ENCODE peak calls at places on chromosomes 6 and 20, in five cellular contexts. U, P, B, N and H are unnamed samples.

GRCh38 chr20:60636417-60636816 is 615.6 kb upstream of the CDH4 start:
- DNase-seq in N (no peak), U (no peak), B (no peak), P (no peak), H (no peak)

GRCh38 chr6:153058291-153058690 is 55.8 kb upstream of the MTRF1L start:
- DNase-seq in N (no peak), P (peak; percentile 78), B (no peak), U (no peak), H (no peak)

GRCh38 chr6:128199461-128199860 is 298.6 kb upstream of the THEMIS start:
- DNase-seq in B (no peak), N (no peak), P (no peak), U (no peak), H (no peak)

GRCh38 chr6:25709761-25710160 is 44.8 kb upstream of the SLC17A4 start:
- DNase-seq in B (no peak), N (no peak), P (no peak), U (no peak), H (no peak)

GRCh38 chr20:10171864-10172751 is 46.5 kb upstream of the SNAP25 start:
- DNase-seq in N (no peak), U (no peak), B (no peak), P (peak; percentile 9), H (peak; percentile 65)

GRCh38 chr6:56486681-56487080 is 156.0 kb downstream of the DST start:
- DNase-seq in P (no peak), N (no peak), B (no peak), U (no peak), H (no peak)

GRCh38 chr20:33664762-33665144 is 2.0 kb upstream of the ACTL10 start:
- DNase-seq in U (no peak), P (no peak), B (no peak), N (no peak), H (no peak)

GRCh38 chr20:58552366-58552934 is 37.3 kb upstream of the APCDD1L start:
- DNase-seq in B (no peak), N (peak; percentile 50), U (no peak), P (no peak), H (no peak)

GRCh38 chr20:21517566-21518277 is 3.9 kb upstream of the NKX2-2 start:
- DNase-seq in U (no peak), P (no peak), N (no peak), B (no peak), H (no peak)

DNA sequence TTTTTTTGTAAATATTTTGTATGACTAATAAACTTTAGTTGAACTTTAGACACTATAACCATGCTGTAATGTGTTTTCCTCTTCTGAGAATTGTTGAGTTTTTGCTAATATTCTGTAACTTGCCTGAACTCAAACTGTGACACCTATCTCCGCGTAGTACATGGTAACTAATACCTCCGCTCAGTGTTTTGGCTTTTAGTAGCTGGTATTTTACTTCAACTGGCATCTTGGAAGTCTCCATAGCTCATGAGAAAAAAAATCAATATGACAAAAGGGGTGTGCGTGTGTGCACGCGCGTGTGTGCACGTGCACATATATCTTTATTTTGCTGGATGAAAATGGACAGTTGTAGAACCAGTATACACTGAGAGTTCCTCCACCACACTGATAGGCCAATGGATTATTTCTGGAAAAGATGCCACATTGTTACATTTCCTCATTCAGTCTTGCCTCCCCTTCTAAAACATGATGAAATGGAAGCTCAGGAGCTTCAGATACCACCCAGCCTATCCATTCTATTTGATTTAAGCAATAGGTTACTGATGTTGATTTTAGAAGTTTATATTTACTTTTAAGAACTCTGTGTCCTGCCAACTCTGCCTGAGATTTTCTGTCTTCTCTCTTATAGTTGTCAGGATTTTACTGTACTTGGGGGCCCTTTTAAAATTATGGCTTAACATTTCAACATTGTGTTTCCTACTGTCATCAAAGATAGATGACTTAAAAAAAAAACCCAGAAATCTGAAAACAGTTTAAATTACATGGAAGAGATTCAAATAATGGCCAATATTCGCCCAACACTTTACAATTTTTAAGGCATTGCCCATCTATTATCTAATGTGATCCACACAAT is 16.3 kb upstream of the ADGRG6 start:
- DNase-seq in B (no peak), N (no peak), P (no peak), U (no peak), H (no peak)
- H3K27me3 ChIP-seq in B (no peaks in the 10 kb centered on the region), N (no peaks in the 10 kb centered on the region), P (no peaks in the 10 kb centered on the region), U (no peaks in the 10 kb centered on the region), H (no peaks in the 10 kb centered on the region)

DNA sequence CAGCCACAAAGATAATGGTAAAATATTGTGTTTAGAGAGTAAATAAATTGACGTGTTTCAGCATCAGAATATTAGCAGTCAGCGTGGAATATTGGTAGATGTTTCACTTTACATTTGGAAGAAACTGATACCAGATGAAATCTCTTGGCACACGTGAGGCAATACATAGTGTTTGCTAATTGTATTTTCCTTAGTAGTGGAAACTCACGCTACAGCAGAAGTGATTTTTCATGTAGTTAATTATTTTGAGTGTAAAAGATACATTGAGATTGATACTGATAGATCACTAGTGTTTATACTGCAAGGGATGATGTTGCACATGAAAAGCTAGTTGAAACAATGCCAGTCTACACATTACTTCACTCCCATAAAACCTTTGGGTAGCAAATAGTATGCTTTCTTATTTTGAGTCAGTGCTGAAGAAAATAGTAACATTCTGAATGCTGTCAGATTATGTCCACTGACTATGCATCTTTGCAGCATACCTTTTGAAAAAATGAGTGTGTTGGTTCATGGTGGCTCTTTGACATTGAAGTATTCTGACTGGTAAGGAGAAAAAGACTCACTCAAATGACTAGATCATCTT is 59.3 kb downstream of the CD2AP start:
- DNase-seq in U (no peak), B (no peak), N (no peak), P (no peak), H (no peak)
- TF ChIP-seq CTCF in U (no peak), B (no peak), N (no peak), P (no peak), H (no peak)

GRCh38 chr6:108180266-108180665 is 14.4 kb downstream of the NR2E1 start:
- DNase-seq in U (no peak), B (no peak), N (no peak), P (no peak), H (no peak)
- H3K27me3 ChIP-seq in U (peaks cover 6% of the 10 kb centered on the region), B (peaks cover 4% of the 10 kb centered on the region), N (peaks cover 61% of the 10 kb centered on the region), P (peaks cover 22% of the 10 kb centered on the region), H (no peaks in the 10 kb centered on the region)

GRCh38 chr6:139146317-139146726 is 11.4 kb downstream of the HECA start:
- DNase-seq in U (no peak), P (no peak), B (no peak), N (no peak), H (no peak)
- TF ChIP-seq CTCF in U (no peak), P (no peak), B (no peak), N (no peak), H (no peak)